ENCODE peak calls at places on chromosomes 7 and 10, in four cellular contexts. P is IMR-90, G is K562, H is GM12878. S is an unnamed sample.

GRCh38 chr7:610531-611280 is 91.1 kb upstream of the PDGFA start:
- DNase-seq in P (peak; percentile 12), G (peak; percentile 92), H (no peak), S (no peak)

GRCh38 chr10:5775705-5776104 is 37.5 kb downstream of the GDI2 start:
- DNase-seq in P (no peak), G (no peak), H (no peak), S (no peak)

GRCh38 chr10:63719174-63719856 is 198.1 kb downstream of the REEP3 start:
- DNase-seq in P (no peak), G (no peak), H (no peak), S (no peak)

GRCh38 chr7:7159063-7159645 is 23.2 kb upstream of the C1GALT1 start:
- DNase-seq in P (no peak), G (no peak), H (no peak), S (no peak)

GRCh38 chr10:102802920-102803534 is 34.2 kb downstream of the CYP17A1 start:
- DNase-seq in P (peak; percentile 99), G (no peak), H (peak; percentile 38), S (no peak)

GRCh38 chr7:149772821-149773425 is 465 bp downstream of the ZNF467 start:
- DNase-seq in P (no peak), G (peak; percentile 49), H (no peak), S (no peak)

GRCh38 chr10:44383749-44384600 is 922 bp downstream of the CXCL12 start:
- DNase-seq in P (peak; percentile 54), G (no peak), H (no peak), S (no peak)

GRCh38 chr10:121605708-121606107 is 7.5 kb upstream of the FGFR2 start:
- DNase-seq in P (no peak), G (no peak), H (no peak), S (no peak)

GRCh38 chr7:45872116-45873034 is 507 bp downstream of the CCDC201 start:
- DNase-seq in P (no peak), G (peak; percentile 32), H (no peak), S (peak; percentile 26)

GRCh38 chr7:124702385-124702784 is 63.2 kb downstream of the GPR37 start:
- DNase-seq in P (peak; percentile 65), G (no peak), H (no peak), S (no peak)

GRCh38 chr10:121540773-121541395 is 57.4 kb downstream of the FGFR2 start:
- DNase-seq in P (no peak), G (no peak), H (no peak), S (no peak)

GRCh38 chr10:45470098-45471012 is 96.3 kb downstream of the ALOX5 start:
- DNase-seq in P (peak; percentile 87), G (peak; percentile 93), H (no peak), S (no peak)

GRCh38 chr7:5406957-5407930 is 16.4 kb downstream of the TNRC18 start:
- DNase-seq in P (no peak), G (no peak), H (no peak), S (no peak)

GRCh38 chr10:118210276-118210675 is 131.8 kb downstream of the FAM204A start:
- DNase-seq in P (no peak), G (no peak), H (no peak), S (no peak)

GRCh38 chr7:111232249-111233084 is 141.5 kb downstream of the LRRN3 start:
- DNase-seq in P (peak; percentile 75), G (no peak), H (no peak), S (no peak)

GRCh38 chr10:4070171-4070570 is 285.2 kb upstream of the KLF6 start:
- DNase-seq in P (no peak), G (no peak), H (no peak), S (no peak)

GRCh38 chr10:22345301-22346086 is at the start of gene SPAG6:
- DNase-seq in P (no peak), G (no peak), H (no peak), S (no peak)

GRCh38 chr10:92880233-92880861 is 32.0 kb downstream of the EXOC6 start:
- DNase-seq in P (peak; percentile 63), G (peak; percentile 14), H (no peak), S (peak; percentile 66)

GRCh38 chr7:35729061-35729783 is 34.3 kb upstream of the HERPUD2 start:
- DNase-seq in P (no peak), G (no peak), H (peak; percentile 96), S (no peak)

GRCh38 chr10:19730848-19731247 is 85.4 kb upstream of the PLXDC2 start:
- DNase-seq in P (peak; percentile 45), G (no peak), H (no peak), S (no peak)

GRCh38 chr7:41244246-41244645 is 458.6 kb downstream of the INHBA start:
- DNase-seq in P (peak; percentile 22), G (no peak), H (no peak), S (no peak)
- TF ChIP-seq ELK1 in P (no peak), G (no peak), H (no peak), S (no peak)

GRCh38 chr7:157274991-157275427 is 61.8 kb upstream of the DNAJB6 start:
- DNase-seq in P (peak; percentile 14), G (no peak), H (no peak), S (no peak)
- TF ChIP-seq USF2 in P (no peak), G (no peak), H (no peak), S (no peak)

DNA sequence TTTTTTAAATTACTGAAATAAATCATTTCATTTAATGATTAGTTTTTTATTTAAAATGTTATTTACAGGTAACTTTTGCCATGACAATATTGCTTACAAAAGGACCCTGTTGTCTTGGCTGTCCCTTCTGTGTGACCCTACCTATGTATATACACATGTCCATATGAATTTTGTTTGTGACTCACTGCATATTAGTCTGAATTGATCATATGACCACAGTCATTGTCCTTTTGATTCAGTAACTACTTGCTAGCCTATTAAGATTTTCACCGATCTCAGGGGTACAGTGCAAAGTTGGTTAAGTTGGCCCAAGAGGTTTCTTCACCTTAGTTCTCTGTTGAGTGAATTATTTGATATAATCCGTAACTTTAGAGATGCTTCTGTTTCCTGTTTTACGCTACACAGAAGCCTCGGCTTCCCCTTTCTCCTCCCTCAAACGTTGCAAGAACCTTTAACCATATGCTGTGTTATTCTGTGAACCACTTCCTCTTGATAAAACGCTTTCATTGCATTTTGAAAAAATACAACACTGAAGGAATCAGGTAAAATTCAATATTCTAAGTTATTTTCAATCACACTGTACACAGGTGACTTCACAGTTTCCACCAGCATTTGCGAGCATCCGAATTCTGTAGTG is 43.9 kb downstream of the APBB1IP start:
- DNase-seq in P (no peak), G (no peak), H (no peak), S (no peak)
- TF ChIP-seq ELK1 in P (no peak), G (no peak), H (no peak), S (no peak)

GRCh38 chr7:13035233-13035632 is 347.8 kb downstream of the ARL4A start:
- DNase-seq in P (no peak), G (no peak), H (no peak), S (no peak)
- TF ChIP-seq USF2 in P (no peak), G (no peak), H (no peak), S (no peak)

DNA sequence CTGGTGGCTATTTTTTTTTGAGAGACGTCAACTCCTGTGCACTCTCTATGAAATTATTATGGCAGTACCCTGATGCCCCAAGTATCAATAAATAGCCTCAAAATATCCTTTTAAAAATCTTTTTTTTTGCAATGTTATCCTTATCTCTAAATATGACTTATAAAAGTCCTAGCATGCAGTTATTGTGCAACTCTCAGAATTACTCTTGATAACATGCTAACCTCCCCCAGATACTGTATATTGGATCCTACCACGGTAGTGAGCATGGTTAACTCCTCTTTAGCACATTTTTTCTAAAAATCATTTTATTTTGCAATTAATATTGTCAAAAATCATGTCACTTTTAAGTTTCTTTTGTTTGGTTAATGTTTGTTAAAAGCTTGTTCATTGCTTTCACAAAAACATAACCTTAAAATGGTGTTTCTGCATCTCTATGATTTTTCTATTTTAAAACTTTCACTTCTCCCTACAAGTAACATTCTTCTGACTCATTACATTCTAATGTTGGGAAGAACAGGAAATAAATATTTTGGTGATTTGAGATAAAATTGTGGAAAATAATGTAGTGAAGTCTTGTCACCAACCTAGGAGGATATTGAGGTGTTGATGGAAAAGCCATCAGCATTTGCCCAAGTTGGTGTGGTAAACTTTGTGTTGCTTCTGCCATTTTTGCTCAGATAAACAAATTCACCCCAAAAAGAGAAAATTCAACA is 42.1 kb upstream of the ADRA2A start:
- DNase-seq in P (peak; percentile 34), G (no peak), H (no peak), S (no peak)
- TF ChIP-seq ELK1 in P (no peak), G (no peak), H (no peak), S (no peak)

DNA sequence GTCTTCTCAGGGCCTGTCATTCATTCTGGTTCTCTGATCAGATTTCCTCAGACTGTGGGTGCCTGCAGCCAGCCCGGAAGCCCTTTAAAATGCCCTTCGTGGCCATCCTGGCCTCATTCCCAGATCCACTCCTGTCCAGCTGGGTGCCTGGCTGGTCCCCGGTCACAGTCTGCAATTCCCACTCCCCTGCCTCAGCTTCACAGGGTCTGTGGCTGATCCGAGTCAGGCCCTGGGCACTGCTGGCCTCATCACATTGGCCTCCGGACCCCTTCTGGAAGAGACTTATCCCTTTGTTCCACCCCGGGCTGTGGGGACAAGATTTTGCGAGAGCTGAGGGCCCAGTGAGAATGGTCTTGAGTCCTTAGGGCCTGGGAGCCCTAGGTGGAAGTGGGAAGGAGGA is 12.1 kb downstream of the DOCK1 start:
- DNase-seq in P (no peak), G (no peak), H (no peak), S (no peak)
- TF ChIP-seq USF2 in P (no peak), G (no peak), H (no peak), S (no peak)